ENCODE peak calls at places on chromosomes 16 and 17, in eight cellular contexts. C, V, Y, P, A, L, T and B are unnamed samples.

GRCh38 chr17:57593739-57594462 is 151.2 kb downstream of the CCDC182 start:
- DNase-seq in C (no peak), V (no peak), Y (no peak), P (no peak), A (no peak), L (no peak), T (no peak), B (peak)

GRCh38 chr16:48535831-48536599 is 74.0 kb downstream of the N4BP1 start:
- DNase-seq in C (peak), V (no peak), Y (no peak), P (peak), A (no peak), L (peak), T (peak), B (peak)

GRCh38 chr17:80466188-80466705 is 10.2 kb downstream of the NPTX1 start:
- DNase-seq in C (no peak), V (no peak), Y (no peak), P (no peak), A (no peak), L (no peak), T (no peak), B (no peak)

GRCh38 chr16:89711601-89712475 is 8.9 kb downstream of the VPS9D1 start:
- DNase-seq in C (peak), V (peak), Y (peak), P (no peak), A (peak), L (no peak), T (no peak), B (peak)

GRCh38 chr17:62614142-62614541 is 13.3 kb upstream of the MRC2 start:
- DNase-seq in C (no peak), V (peak), Y (no peak), P (peak), A (peak), L (no peak), T (no peak), B (peak)

GRCh38 chr16:53094013-53094630 is 39.3 kb downstream of the CHD9 start:
- DNase-seq in C (no peak), V (no peak), Y (no peak), P (no peak), A (no peak), L (peak), T (no peak), B (no peak)

GRCh38 chr16:19884611-19885455 is at the start of gene GPRC5B:
- DNase-seq in C (peak), V (peak), Y (peak), P (no peak), A (peak), L (peak), T (no peak), B (peak)

GRCh38 chr16:27103954-27104353 is 37.2 kb downstream of the C16orf82 start:
- DNase-seq in C (no peak), V (no peak), Y (no peak), P (no peak), A (no peak), L (no peak), T (no peak), B (no peak)

GRCh38 chr16:370443-370842 is at the start of gene MRPL28:
- DNase-seq in C (peak), V (peak), Y (peak), P (peak), A (peak), L (peak), T (peak), B (peak)

GRCh38 chr16:17379121-17379571 is 91.6 kb downstream of the XYLT1 start:
- DNase-seq in C (no peak), V (peak), Y (no peak), P (peak), A (no peak), L (no peak), T (no peak), B (no peak)

GRCh38 chr17:31321481-31321880 is at the start of gene EVI2A:
- DNase-seq in C (peak), V (peak), Y (no peak), P (peak), A (peak), L (no peak), T (no peak), B (peak)

GRCh38 chr16:83623091-83623730 is 184.6 kb upstream of the HSBP1 start:
- DNase-seq in C (no peak), V (no peak), Y (peak), P (no peak), A (no peak), L (no peak), T (peak), B (no peak)

GRCh38 chr17:20191066-20191465 is 181.9 kb downstream of the SPECC1 start:
- DNase-seq in C (no peak), V (peak), Y (no peak), P (peak), A (no peak), L (no peak), T (no peak), B (peak)

GRCh38 chr17:50956750-50957523 is 90.8 kb upstream of the TOB1 start:
- DNase-seq in C (peak), V (peak), Y (peak), P (no peak), A (peak), L (peak), T (peak), B (peak)